ENCODE peak calls at places on chromosome 17, in five cellular contexts. A is HCT116, H is stomach, W is endothelial cell of umbilical vein, N is GM12891. V is an unnamed sample.
A peak's percentile ranks its signal among the peaks of the same experiment; 100 is the strongest.

GRCh38 chr17:78383725-78384471 is 5.4 kb downstream of the PGS1 start:
- DNase-seq in A (no peak), H (peak; percentile 57), W (peak; percentile 99), N (no peak), V (peak; percentile 96)

GRCh38 chr17:60661489-60661888 is 16.2 kb upstream of the BCAS3 start:
- DNase-seq in A (no peak), H (no peak), W (no peak), N (no peak), V (no peak)

GRCh38 chr17:68053237-68054030 is 17.9 kb downstream of the KPNA2 start:
- DNase-seq in A (no peak), H (no peak), W (peak; percentile 97), N (no peak), V (no peak)

GRCh38 chr17:36544049-36544319 is 735 bp upstream of the GGNBP2 start:
- DNase-seq in A (no peak), H (peak; percentile 47), W (peak; percentile 67), N (peak; percentile 27), V (no peak)

GRCh38 chr17:47368262-47368661 is 44.5 kb downstream of the EFCAB13 start:
- DNase-seq in A (no peak), H (no peak), W (no peak), N (no peak), V (no peak)

GRCh38 chr17:11628374-11628773 is 30.1 kb downstream of the DNAH9 start:
- DNase-seq in A (no peak), H (no peak), W (no peak), N (no peak), V (no peak)

GRCh38 chr17:50028207-50029120 is 27.4 kb upstream of the ITGA3 start:
- DNase-seq in A (no peak), H (no peak), W (peak; percentile 35), N (no peak), V (peak; percentile 81)

GRCh38 chr17:50053654-50053960 is 2.3 kb upstream of the ITGA3 start:
- DNase-seq in A (no peak), H (no peak), W (no peak), N (no peak), V (no peak)

GRCh38 chr17:38879878-38880727 is 10.2 kb downstream of the LASP1 start:
- DNase-seq in A (no peak), H (no peak), W (peak; percentile 68), N (no peak), V (no peak)

GRCh38 chr17:47267354-47267828 is 13.8 kb downstream of the ITGB3 start:
- DNase-seq in A (no peak), H (no peak), W (no peak), N (no peak), V (no peak)

GRCh38 chr17:79186406-79186805 is 111.8 kb downstream of the ENGASE start:
- DNase-seq in A (no peak), H (no peak), W (no peak), N (no peak), V (no peak)

GRCh38 chr17:1241904-1242303 is 28.3 kb upstream of the BHLHA9 start:
- DNase-seq in A (no peak), H (no peak), W (no peak), N (no peak), V (no peak)

GRCh38 chr17:47719411-47720152 is 13.5 kb upstream of the TBX21 start:
- DNase-seq in A (no peak), H (no peak), W (no peak), N (no peak), V (no peak)

GRCh38 chr17:64196626-64197025 is 66.4 kb downstream of the TEX2 start:
- DNase-seq in A (no peak), H (no peak), W (no peak), N (no peak), V (no peak)

GRCh38 chr17:66834919-66835454 is at the start of gene CACNG5:
- DNase-seq in A (no peak), H (no peak), W (no peak), N (no peak), V (no peak)

GRCh38 chr17:77503293-77503655 is 362.5 kb downstream of the SEC14L1 start:
- DNase-seq in A (no peak), H (no peak), W (no peak), N (no peak), V (no peak)

GRCh38 chr17:70288540-70289290 is 119.4 kb downstream of the KCNJ2 start:
- DNase-seq in A (no peak), H (no peak), W (no peak), N (no peak), V (no peak)

GRCh38 chr17:7029659-7030058 is 6.2 kb upstream of the SLC16A13 start:
- DNase-seq in A (no peak), H (no peak), W (peak; percentile 92), N (no peak), V (no peak)

GRCh38 chr17:6677158-6677831 is 25.7 kb downstream of the C17orf100 start:
- DNase-seq in A (no peak), H (peak; percentile 29), W (no peak), N (peak; percentile 41), V (no peak)

GRCh38 chr17:62652251-62653001 is 25.0 kb downstream of the MRC2 start:
- DNase-seq in A (no peak), H (peak; percentile 73), W (peak; percentile 83), N (no peak), V (no peak)

GRCh38 chr17:75242461-75243042 is 18.9 kb downstream of the GGA3 start:
- DNase-seq in A (no peak), H (no peak), W (no peak), N (no peak), V (no peak)

GRCh38 chr17:74213897-74214386 is 571 bp downstream of the TTYH2 start:
- DNase-seq in A (no peak), H (no peak), W (no peak), N (no peak), V (no peak)

GRCh38 chr17:2705263-2705662 is 6.3 kb downstream of the CLUH start:
- DNase-seq in A (no peak), H (no peak), W (peak; percentile 10), N (no peak), V (no peak)

GRCh38 chr17:78040561-78041400 is 82.3 kb downstream of the TNRC6C start:
- DNase-seq in A (peak; percentile 56), H (peak; percentile 29), W (peak; percentile 85), N (peak; percentile 39), V (no peak)

GRCh38 chr17:78532922-78533640 is 44.1 kb downstream of the DNAH17 start:
- DNase-seq in A (peak; percentile 27), H (no peak), W (peak; percentile 11), N (no peak), V (no peak)

GRCh38 chr17:28204751-28205150 is 114.2 kb upstream of the TMEM97 start:
- DNase-seq in A (no peak), H (no peak), W (no peak), N (no peak), V (no peak)

GRCh38 chr17:43694081-43694870 is 32.6 kb upstream of the MEOX1 start:
- DNase-seq in A (peak; percentile 78), H (peak; percentile 79), W (peak; percentile 76), N (peak; percentile 73), V (no peak)

GRCh38 chr17:52237151-52237550 is 78.6 kb upstream of the CA10 start:
- DNase-seq in A (no peak), H (no peak), W (no peak), N (no peak), V (no peak)

DNA sequence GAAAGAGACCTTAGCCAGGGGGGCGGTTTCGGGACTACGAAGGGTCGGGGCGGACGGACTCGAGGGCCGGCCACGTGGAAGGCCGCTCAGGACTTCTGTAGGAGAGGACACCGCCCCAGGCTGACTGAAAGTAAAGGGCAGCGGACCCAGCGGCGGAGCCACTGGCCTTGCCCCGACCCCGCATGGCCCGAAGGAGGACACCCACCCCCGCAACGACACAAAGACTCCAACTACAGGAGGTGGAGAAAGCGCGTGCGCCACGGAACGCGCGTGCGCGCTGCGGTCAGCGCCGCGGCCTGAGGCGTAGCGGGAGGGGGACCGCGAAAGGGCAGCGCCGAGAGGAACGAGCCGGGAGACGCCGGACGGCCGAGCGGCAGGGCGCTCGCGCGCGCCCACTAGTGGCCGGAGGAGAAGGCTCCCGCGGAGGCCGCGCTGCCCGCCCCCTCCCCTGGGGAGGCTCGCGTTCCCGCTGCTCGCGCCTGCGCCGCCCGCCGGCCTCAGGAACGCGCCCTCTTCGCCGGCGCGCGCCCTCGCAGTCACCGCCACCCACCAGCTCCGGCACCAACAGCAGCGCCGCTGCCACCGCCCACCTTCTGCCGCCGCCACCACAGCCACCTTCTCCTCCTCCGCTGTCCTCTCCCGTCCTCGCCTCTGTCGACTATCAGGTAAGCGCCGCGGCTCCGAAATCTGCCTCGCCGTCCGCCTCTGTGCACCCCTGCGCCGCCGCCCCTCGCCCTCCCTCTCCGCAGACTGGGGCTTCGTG is at the start of gene MAPT:
- DNase-seq in A (peak; percentile 93), H (peak; percentile 90), W (peak; percentile 96), N (peak; percentile 97), V (no peak)
- TF ChIP-seq POLR2AphosphoS5 in A (peak; percentile 93), H (peak; percentile 51), W (peak; percentile 69), N (no peak), V (peak; percentile 49)

DNA sequence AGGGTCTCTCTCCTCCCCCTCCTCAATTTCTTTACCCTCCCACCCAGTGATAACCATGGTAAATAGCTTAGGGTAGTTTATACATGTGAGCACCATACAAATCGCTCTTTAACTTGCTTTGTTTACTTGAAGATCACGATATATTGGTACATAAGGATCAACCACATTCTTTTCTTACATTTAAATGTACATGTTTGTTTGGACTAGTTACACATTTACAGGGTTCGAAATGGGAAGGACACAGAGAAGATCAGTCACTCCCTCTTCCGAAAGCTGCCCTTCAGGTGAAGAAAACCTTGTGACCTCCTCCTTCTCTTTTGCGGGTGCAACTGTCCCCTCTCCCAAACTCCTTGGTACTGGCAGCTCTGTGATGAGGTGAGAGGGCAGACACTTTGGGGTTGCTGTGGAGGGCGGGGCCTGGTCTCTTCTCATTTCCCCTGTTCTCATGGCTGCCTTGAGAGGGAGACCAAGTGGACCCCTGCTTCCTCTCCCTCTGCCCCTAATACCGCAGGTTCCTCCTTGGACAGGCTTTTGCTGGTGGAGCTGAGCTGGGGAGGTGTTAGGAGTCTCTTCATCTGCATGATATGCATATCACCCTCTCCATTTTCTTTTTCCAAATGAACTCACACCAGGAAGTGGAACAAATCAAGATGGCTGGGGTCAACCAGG is 4.7 kb upstream of the PIK3R6 start:
- DNase-seq in A (no peak), H (no peak), W (no peak), N (no peak), V (no peak)
- TF ChIP-seq POLR2AphosphoS5 in A (no peak), H (no peak), W (no peak), N (no peak), V (no peak)

GRCh38 chr17:82627405-82627804 is 20.8 kb downstream of the WDR45B start:
- DNase-seq in A (no peak), H (no peak), W (no peak), N (no peak), V (no peak)
- TF ChIP-seq POLR2AphosphoS5 in A (no peak), H (no peak), W (no peak), N (no peak), V (no peak)

DNA sequence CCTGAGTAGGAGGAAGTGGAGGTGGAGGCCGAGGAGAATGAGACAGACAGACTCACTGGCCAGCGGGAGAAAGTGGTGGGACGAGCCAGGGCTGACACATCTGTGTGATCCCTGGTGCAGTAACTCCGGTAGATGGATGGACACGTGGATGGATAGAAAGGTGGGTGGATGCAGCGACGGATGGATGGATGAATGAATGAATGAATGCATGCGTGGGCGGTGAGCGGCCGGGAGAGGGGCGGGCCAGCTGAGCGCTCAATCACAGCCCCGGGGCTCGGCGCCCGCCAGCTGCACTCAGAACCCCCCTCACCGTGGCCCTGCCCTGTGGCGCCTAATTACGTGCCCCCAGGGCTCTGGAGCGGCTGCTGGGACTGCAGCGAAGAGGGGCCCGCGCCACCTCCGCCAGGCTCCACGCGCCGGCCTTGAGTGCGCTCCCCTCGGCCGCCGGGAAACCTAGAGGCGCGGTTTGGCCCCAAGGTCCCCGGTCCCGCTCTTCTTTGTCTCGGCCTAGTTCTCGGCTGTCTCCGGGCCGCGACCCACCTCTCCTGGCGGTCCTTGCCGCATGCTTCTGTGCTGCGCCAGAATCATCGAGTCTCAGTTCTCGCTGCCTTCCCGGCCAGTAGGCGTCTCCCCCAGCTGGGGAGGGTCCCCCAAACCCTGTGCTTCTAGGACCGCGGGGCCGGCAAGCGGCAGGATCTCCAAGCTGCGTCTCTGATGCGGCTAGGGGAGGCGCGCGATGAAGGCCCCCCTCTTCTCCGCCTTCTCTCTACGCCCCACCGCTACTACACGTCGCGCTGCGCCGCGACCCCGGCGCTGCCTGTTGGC is 41.0 kb downstream of the RAI1 start:
- DNase-seq in A (no peak), H (no peak), W (no peak), N (no peak), V (no peak)
- TF ChIP-seq POLR2AphosphoS5 in A (no peak), H (no peak), W (no peak), N (no peak), V (no peak)

V was measured in vagina.